ENCODE peak calls at places on chromosomes 5 and 9, in seven cellular contexts. U, W, L, M, Z, A and Y are unnamed samples.
A peak's percentile ranks its signal among the peaks of the same experiment; 100 is the strongest.

GRCh38 chr9:123027517-123027916 is 6.0 kb upstream of the GPR21 start:
- DNase-seq in U (no peak), W (no peak), L (no peak), M (no peak), Z (no peak), A (no peak), Y (no peak)

GRCh38 chr5:90166816-90167215 is 242.7 kb downstream of the CETN3 start:
- DNase-seq in U (no peak), W (no peak), L (no peak), M (no peak), Z (no peak), A (no peak), Y (no peak)

GRCh38 chr9:84139296-84140100 is 158.9 kb downstream of the RMI1 start:
- DNase-seq in U (no peak), W (peak; percentile 59), L (peak; percentile 9), M (no peak), Z (peak; percentile 12), A (no peak), Y (no peak)

GRCh38 chr5:116769470-116769869 is 194.8 kb upstream of the SEMA6A start:
- DNase-seq in U (peak; percentile 73), W (no peak), L (no peak), M (no peak), Z (no peak), A (no peak), Y (no peak)

GRCh38 chr5:132094393-132095076 is 20.9 kb downstream of the CSF2 start:
- DNase-seq in U (peak; percentile 25), W (no peak), L (peak; percentile 99), M (no peak), Z (peak; percentile 99), A (no peak), Y (no peak)

GRCh38 chr9:94166237-94167054 is 82.2 kb downstream of the PTPDC1 start:
- DNase-seq in U (peak; percentile 97), W (peak; percentile 99), L (peak; percentile 98), M (peak; percentile 99), Z (peak; percentile 99), A (peak; percentile 97), Y (peak; percentile 99)

GRCh38 chr5:178626484-178627258 is at the start of gene CLK4:
- DNase-seq in U (peak; percentile 78), W (peak; percentile 96), L (peak; percentile 88), M (peak; percentile 97), Z (peak; percentile 93), A (peak; percentile 78), Y (peak; percentile 99)

GRCh38 chr5:143837306-143837848 is 25.4 kb downstream of the HMHB1 start:
- DNase-seq in U (no peak), W (no peak), L (no peak), M (no peak), Z (peak; percentile 76), A (no peak), Y (no peak)

GRCh38 chr5:83972236-83972635 is 251.6 kb upstream of the HAPLN1 start:
- DNase-seq in U (no peak), W (no peak), L (peak; percentile 50), M (no peak), Z (peak; percentile 58), A (no peak), Y (no peak)

GRCh38 chr9:131193051-131193450 is 67.7 kb downstream of the NUP214 start:
- DNase-seq in U (no peak), W (no peak), L (no peak), M (no peak), Z (no peak), A (no peak), Y (no peak)

GRCh38 chr9:14104501-14104900 is 209.4 kb downstream of the NFIB start:
- DNase-seq in U (no peak), W (no peak), L (no peak), M (no peak), Z (no peak), A (no peak), Y (no peak)

GRCh38 chr9:33101104-33101951 is 24.9 kb upstream of the SMU1 start:
- DNase-seq in U (no peak), W (no peak), L (peak; percentile 64), M (no peak), Z (peak; percentile 39), A (no peak), Y (no peak)

GRCh38 chr5:131005963-131006684 is 158.9 kb downstream of the HINT1 start:
- DNase-seq in U (peak; percentile 15), W (no peak), L (peak; percentile 10), M (no peak), Z (no peak), A (no peak), Y (no peak)

GRCh38 chr5:91225848-91226686 is 157.1 kb downstream of the ARRDC3 start:
- DNase-seq in U (peak; percentile 24), W (no peak), L (peak; percentile 46), M (no peak), Z (no peak), A (no peak), Y (no peak)

GRCh38 chr5:144465441-144465840 is 294.8 kb downstream of the KCTD16 start:
- DNase-seq in U (no peak), W (no peak), L (no peak), M (no peak), Z (no peak), A (no peak), Y (no peak)

GRCh38 chr9:108270041-108270440 is 585.7 kb downstream of the ACTL7B start:
- DNase-seq in U (no peak), W (no peak), L (peak; percentile 59), M (no peak), Z (peak; percentile 38), A (no peak), Y (no peak)

GRCh38 chr9:85524531-85524930 is 217.2 kb downstream of the AGTPBP1 start:
- DNase-seq in U (no peak), W (no peak), L (peak; percentile 33), M (no peak), Z (no peak), A (no peak), Y (no peak)

GRCh38 chr5:102778478-102778877 is 23.4 kb downstream of the PAM start:
- DNase-seq in U (no peak), W (no peak), L (peak; percentile 78), M (no peak), Z (peak; percentile 74), A (no peak), Y (no peak)

DNA sequence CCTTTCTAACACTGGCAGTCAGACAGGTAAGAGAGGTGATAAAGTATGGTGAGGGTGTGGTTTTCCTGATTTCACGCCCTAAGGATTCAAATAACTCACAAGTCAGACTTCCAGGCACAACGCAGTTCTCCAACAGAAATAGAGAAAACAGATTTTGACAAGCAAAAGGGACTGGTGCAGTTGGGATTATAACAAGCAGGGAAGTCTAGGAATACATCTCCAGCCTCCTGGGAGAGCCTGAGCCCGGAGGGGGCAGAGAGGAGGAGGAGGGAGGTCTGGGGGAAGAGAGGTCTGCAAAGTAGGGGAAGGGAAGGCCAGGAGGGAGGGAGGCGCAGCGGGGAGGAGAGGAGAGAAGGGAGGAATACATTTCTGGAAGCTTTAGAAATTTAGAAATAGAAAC is 1.6 kb downstream of the CMBL start:
- DNase-seq in U (no peak), W (no peak), L (no peak), M (no peak), Z (no peak), A (no peak), Y (no peak)
- H3K4me3 ChIP-seq in U (no peak overlapping the region), W (no peak overlapping the region), L (no peak overlapping the region), M (no peak overlapping the region), Z (no peak overlapping the region), A (no peak overlapping the region), Y (no peak overlapping the region)

DNA sequence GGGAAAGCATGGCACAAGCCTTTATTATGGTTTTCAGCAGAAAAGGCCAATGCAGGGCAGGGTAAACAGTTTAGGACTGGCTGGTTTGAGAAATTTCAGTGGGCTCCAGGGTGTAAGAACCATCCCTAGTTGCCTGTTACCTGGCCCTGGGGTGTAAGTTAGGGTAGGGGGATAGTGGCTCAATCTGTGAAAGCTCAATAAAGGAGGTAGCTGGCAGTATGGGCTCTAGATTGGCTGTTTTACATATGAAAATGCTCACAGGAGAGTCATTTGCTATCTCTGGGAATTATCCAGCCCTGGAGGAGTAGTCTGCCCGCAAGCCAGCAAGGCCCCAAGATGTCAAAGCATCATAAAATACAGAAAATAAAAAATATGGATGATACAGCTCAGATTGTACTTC is 31.2 kb downstream of the SSBP2 start:
- DNase-seq in U (no peak), W (no peak), L (no peak), M (no peak), Z (no peak), A (no peak), Y (no peak)
- H3K27ac ChIP-seq in U (no peak overlapping the region), W (no peak overlapping the region), L (no peak overlapping the region), M (no peak overlapping the region), Z (no peak overlapping the region), A (no peak overlapping the region), Y (no peak overlapping the region)

GRCh38 chr9:78971505-78971904 is 600.3 kb upstream of the TLE4 start:
- DNase-seq in U (no peak), W (no peak), L (no peak), M (no peak), Z (no peak), A (no peak), Y (no peak)
- H3K4me1 ChIP-seq in U (no peaks in the 10 kb centered on the region), W (no peaks in the 10 kb centered on the region), L (peaks cover 10% of the 10 kb centered on the region), M (no peaks in the 10 kb centered on the region), Z (no peaks in the 10 kb centered on the region), A (no peaks in the 10 kb centered on the region), Y (no peaks in the 10 kb centered on the region)

DNA sequence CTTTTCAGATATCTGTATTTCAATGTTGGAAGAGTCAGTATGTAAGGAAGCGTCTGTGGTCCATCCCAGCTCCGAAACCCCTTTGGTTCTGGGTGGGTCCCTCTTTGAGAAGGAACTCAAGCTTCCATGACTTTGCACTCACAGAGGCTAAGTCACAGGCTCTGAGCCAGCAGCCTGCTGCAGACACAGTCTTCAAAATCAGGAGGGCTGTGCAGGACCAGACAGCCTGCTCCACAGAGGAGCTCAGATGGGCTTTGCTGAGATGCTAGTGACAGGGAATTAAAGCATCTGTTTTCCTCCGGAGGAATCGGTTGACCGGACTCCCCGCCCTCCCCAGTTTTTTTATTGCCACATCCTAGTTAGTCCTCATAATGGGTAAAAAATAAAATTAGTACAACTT is 126.4 kb upstream of the ICE1 start:
- DNase-seq in U (no peak), W (no peak), L (no peak), M (no peak), Z (no peak), A (no peak), Y (no peak)
- H3K4me3 ChIP-seq in U (no peak overlapping the region), W (no peak overlapping the region), L (no peak overlapping the region), M (no peak overlapping the region), Z (no peak overlapping the region), A (no peak overlapping the region), Y (no peak overlapping the region)

DNA sequence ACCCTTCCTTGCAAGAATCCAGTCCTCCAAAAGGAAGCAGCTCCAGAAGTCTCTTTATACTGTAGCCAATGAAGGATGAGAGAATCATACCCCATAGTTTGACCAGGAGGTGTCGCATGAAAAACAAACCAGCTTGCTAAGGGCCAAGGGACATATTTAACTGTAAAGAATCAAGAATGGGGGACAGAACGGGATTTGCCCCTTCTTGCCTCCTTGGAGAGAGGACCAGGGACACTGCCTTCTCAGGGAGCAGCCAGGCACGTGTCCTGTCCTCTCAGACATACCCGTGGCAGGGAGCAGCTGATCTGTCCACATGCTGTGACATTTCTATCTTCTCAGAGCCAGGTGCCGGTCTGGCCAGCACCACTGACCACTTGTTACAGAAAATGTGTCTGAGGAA is 11.7 kb downstream of the PRUNE2 start:
- DNase-seq in U (no peak), W (no peak), L (no peak), M (no peak), Z (no peak), A (no peak), Y (no peak)
- H3K27ac ChIP-seq in U (no peak overlapping the region), W (no peak overlapping the region), L (no peak overlapping the region), M (peak overlapping the region; percentile 8), Z (no peak overlapping the region), A (peak overlapping the region; percentile 85), Y (no peak overlapping the region)

GRCh38 chr5:119290161-119290569 is 65.7 kb upstream of the TNFAIP8 start:
- DNase-seq in U (no peak), W (no peak), L (no peak), M (no peak), Z (peak; percentile 18), A (no peak), Y (no peak)
- H3K4me1 ChIP-seq in U (peaks cover 6% of the 10 kb centered on the region), W (peaks cover 26% of the 10 kb centered on the region), L (peaks cover 27% of the 10 kb centered on the region), M (peaks cover 41% of the 10 kb centered on the region), Z (peaks cover 13% of the 10 kb centered on the region), A (peaks cover 68% of the 10 kb centered on the region), Y (no peaks in the 10 kb centered on the region)